ENCODE peak calls at places on chromosomes 6 and 20, in five cellular contexts. K is tibial nerve, D is GM12878, Q is GM23248, T is left ventricle myocardium inferior. U is an unnamed sample.
A peak's percentile ranks its signal among the peaks of the same experiment; 100 is the strongest.

GRCh38 chr6:106383573-106383972 is 23.1 kb downstream of the CRYBG1 start:
- DNase-seq in Q (peak; percentile 29), K (no peak), T (no peak), D (no peak), U (peak; percentile 89)

GRCh38 chr6:10659697-10660348 is 34.6 kb downstream of the C6orf52 start:
- DNase-seq in K (no peak), T (peak; percentile 16), Q (no peak), D (no peak), U (no peak)

GRCh38 chr6:46815130-46815529 is 21.9 kb downstream of the MEP1A start:
- DNase-seq in Q (no peak), D (no peak), K (no peak), T (no peak), U (peak; percentile 95)

GRCh38 chr6:25993038-25993684 is 30.6 kb downstream of the TRIM38 start:
- DNase-seq in K (no peak), T (no peak), Q (no peak), D (no peak), U (no peak)

GRCh38 chr20:36086767-36087166 is 67.8 kb upstream of the EPB41L1 start:
- DNase-seq in T (no peak), D (no peak), Q (no peak), K (no peak), U (peak; percentile 44)

GRCh38 chr20:32078777-32079176 is 26.7 kb downstream of the HCK start:
- DNase-seq in Q (no peak), D (no peak), K (no peak), T (no peak), U (no peak)

GRCh38 chr20:48759631-48760245 is 68.1 kb downstream of the PREX1 start:
- DNase-seq in D (no peak), Q (no peak), K (no peak), T (no peak), U (no peak)

GRCh38 chr20:56702931-56703840 is 74.1 kb downstream of the TFAP2C start:
- DNase-seq in K (no peak), T (no peak), Q (no peak), D (no peak), U (no peak)

GRCh38 chr6:41429506-41430504 is 94.4 kb downstream of the NCR2 start:
- DNase-seq in K (no peak), Q (no peak), T (no peak), D (no peak), U (no peak)

GRCh38 chr6:157527471-157527907 is 146.5 kb downstream of the ZDHHC14 start:
- DNase-seq in D (peak; percentile 48), Q (no peak), K (no peak), T (no peak), U (no peak)

GRCh38 chr6:117494694-117495318 is 12.3 kb downstream of the DCBLD1 start:
- DNase-seq in T (no peak), Q (no peak), K (no peak), D (no peak), U (peak; percentile 35)

GRCh38 chr20:56245761-56246160 is 2.8 kb upstream of the MC3R start:
- DNase-seq in D (no peak), Q (peak; percentile 21), T (no peak), K (no peak), U (no peak)

GRCh38 chr6:19788684-19789083 is 48.5 kb upstream of the ID4 start:
- DNase-seq in K (no peak), T (no peak), D (no peak), Q (no peak), U (no peak)

GRCh38 chr6:25193147-25193864 is 85.9 kb upstream of the CARMIL1 start:
- DNase-seq in Q (peak; percentile 98), K (no peak), T (no peak), D (no peak), U (peak; percentile 90)

GRCh38 chr6:1831030-1831429 is 221.3 kb downstream of the FOXC1 start:
- DNase-seq in D (no peak), Q (no peak), T (no peak), K (no peak), U (no peak)

GRCh38 chr6:152124432-152125074 is 317.1 kb downstream of the ESR1 start:
- DNase-seq in K (no peak), T (no peak), Q (peak; percentile 75), D (no peak), U (peak; percentile 72)

GRCh38 chr6:99002826-99003225 is 55.1 kb upstream of the FBXL4 start:
- DNase-seq in T (no peak), Q (peak; percentile 12), D (no peak), K (no peak), U (peak; percentile 25)

GRCh38 chr20:418858-419365 is 10.8 kb downstream of the RBCK1 start:
- DNase-seq in T (no peak), K (no peak), D (no peak), Q (no peak), U (no peak)

GRCh38 chr20:420169-420620 is 12.1 kb downstream of the RBCK1 start:
- DNase-seq in D (no peak), Q (peak; percentile 24), K (no peak), T (no peak), U (no peak)

GRCh38 chr20:421685-422250 is 13.7 kb downstream of the RBCK1 start:
- DNase-seq in D (no peak), T (no peak), K (no peak), Q (no peak), U (no peak)

GRCh38 chr20:419556-420168 is 11.6 kb downstream of the RBCK1 start:
- DNase-seq in K (no peak), Q (no peak), D (no peak), T (no peak), U (no peak)

DNA sequence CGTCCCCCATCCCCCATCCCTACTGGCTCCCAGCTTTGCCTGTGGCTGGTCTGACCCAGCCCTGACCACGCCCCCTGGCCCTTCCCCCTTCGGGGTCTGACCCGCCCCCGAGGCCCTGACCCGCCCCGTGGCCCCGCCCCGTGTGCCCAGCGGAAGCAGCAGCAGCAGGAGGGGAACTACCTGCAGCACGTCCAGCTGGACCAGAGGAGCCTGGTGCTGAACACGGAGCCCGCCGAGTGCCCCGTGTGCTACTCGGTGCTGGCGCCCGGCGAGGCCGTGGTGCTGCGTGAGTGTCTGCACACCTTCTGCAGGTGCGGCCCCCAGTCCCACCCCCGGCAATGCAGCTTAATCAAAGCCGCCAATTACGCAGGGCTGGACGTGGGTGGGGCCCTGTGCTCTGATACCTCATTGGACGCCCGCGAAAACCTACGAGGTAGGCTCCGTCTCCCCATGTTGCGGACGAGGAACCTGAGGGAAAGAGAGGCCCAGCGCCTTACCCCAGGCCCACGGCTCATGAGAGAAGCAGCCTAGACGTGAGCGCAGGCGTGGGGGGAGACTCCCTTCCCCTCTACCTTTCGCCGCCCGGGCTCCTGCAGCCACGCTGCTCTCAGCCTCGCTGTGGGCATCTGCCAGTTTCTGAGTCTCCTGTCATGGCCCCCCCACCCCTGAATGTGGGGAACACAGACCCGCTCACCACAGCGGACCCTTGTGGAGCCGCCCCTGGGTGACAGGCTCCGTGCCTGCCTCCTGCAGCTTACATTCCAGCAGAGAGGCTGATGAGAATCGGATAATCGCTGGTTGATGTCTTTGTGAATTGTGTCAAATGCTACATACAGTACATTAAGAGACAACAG is 12.8 kb downstream of the RBCK1 start:
- DNase-seq in K (no peak), D (no peak), Q (peak; percentile 40), T (no peak), U (no peak)
- H3K4me3 ChIP-seq in K (no peak overlapping the region), D (no peak overlapping the region), Q (no peak overlapping the region), T (no peak overlapping the region), U (no peak overlapping the region)

GRCh38 chr20:60108397-60108796 is 150.2 kb downstream of the CDH26 start:
- DNase-seq in D (no peak), K (no peak), Q (no peak), T (no peak), U (no peak)

GRCh38 chr20:60105404-60105803 is 147.2 kb downstream of the CDH26 start:
- DNase-seq in D (no peak), K (no peak), T (no peak), Q (no peak), U (no peak)

GRCh38 chr20:60104980-60105379 is 146.8 kb downstream of the CDH26 start:
- DNase-seq in Q (no peak), K (no peak), T (no peak), D (no peak), U (no peak)

GRCh38 chr20:60102665-60103210 is 144.5 kb downstream of the CDH26 start:
- DNase-seq in D (no peak), T (no peak), Q (no peak), K (no peak), U (no peak)

DNA sequence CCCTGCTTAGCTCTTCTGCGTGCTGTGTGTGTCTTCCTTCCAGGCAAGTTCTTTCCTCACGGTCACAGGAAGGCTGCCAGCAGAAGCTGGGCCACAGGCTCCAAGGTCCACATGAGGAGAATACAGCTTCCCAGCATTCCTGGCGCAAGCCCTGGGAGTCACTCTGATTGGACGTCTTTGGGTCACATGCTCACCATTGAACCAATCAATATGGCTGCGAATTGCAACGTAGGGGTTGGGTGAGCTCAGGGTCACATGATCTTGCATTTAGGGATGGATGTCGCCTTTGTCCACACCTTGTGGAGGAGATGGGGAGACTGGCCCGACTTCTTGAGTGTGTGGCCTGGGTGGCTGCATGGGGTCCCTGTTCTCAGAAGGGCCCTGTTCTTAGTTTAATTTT is 149.4 kb downstream of the CDH26 start:
- DNase-seq in T (no peak), D (no peak), Q (no peak), K (no peak), U (no peak)
- H3K4me3 ChIP-seq in T (no peak overlapping the region), D (no peak overlapping the region), Q (no peak overlapping the region), K (no peak overlapping the region), U (no peak overlapping the region)

GRCh38 chr6:150038202-150038830 is 13.0 kb upstream of the RAET1L start:
- DNase-seq in D (no peak), Q (peak; percentile 24), T (no peak), K (no peak), U (peak; percentile 34)
- H3K4me3 ChIP-seq in D (no peak overlapping the region), Q (no peak overlapping the region), T (peak overlapping the region; percentile 49), K (no peak overlapping the region), U (no peak overlapping the region)

GRCh38 chr20:1950836-1951235 is 43.0 kb downstream of the PDYN start:
- DNase-seq in D (no peak), K (no peak), Q (no peak), T (no peak), U (no peak)

GRCh38 chr20:1952737-1953530 is 40.9 kb downstream of the PDYN start:
- DNase-seq in D (peak; percentile 15), K (no peak), T (no peak), Q (no peak), U (peak; percentile 30)

GRCh38 chr20:1955289-1955688 is 38.6 kb downstream of the PDYN start:
- DNase-seq in T (no peak), Q (no peak), D (no peak), K (no peak), U (no peak)

GRCh38 chr20:1951436-1952115 is 42.3 kb downstream of the PDYN start:
- DNase-seq in T (no peak), Q (no peak), D (no peak), K (no peak), U (no peak)

DNA sequence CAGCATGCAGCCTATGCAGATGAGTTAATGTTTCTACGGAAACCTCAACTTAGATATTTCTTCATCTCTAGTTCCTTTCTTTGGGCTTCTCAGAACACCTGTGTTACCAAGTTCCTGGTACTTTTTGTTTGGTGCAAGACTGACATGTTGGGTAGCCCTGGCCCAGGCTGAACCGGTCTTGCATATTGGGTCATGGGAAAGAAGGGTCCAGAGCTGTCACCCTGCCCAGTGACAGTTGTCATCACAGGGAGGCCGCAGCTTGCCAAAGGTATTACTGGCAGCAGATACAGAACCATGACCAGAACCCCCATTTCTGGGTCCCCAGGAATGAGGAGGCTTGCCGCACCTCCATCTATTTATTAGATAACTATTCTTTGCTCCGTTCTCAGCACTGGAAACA is 40.2 kb downstream of the PDYN start:
- DNase-seq in K (no peak), D (no peak), Q (no peak), T (no peak), U (no peak)
- H3K4me3 ChIP-seq in K (no peak overlapping the region), D (no peak overlapping the region), Q (no peak overlapping the region), T (no peak overlapping the region), U (no peak overlapping the region)